ENCODE peak calls at places on chromosomes 5 and 9, in nine cellular contexts. One of them, this sample, is unnamed.

GRCh38 chr5:95936812-95937397 is 24.7 kb downstream of the ELL2 start:
- DNase-seq in GM03348: no peak
- DNase-seq in left colon: no peak
- DNase-seq in EL: no peak
- DNase-seq in neural progenitor cell: no peak
- DNase-seq in NCI-H1105 treated with DMSO at 0.1 percent for 48 hours: no peak
- DNase-seq in T-cell: no peak
- DNase-seq in stimulated activated CD4-positive, alpha-beta T cell treated with anti-CD3 and anti-CD28 coated beads, Interleukin-12 subunit alpha, Interleukin-12 subunit beta, amount 100 ng/mL, for 4 hours: no peak
- DNase-seq in GM12891: no peak
- DNase-seq in this sample: no peak

GRCh38 chr5:143118222-143118621 is 285.3 kb downstream of the NR3C1 start:
- DNase-seq in GM12891: no peak
- DNase-seq in T-cell: no peak
- DNase-seq in neural progenitor cell: no peak
- DNase-seq in stimulated activated CD4-positive, alpha-beta T cell treated with anti-CD3 and anti-CD28 coated beads, Interleukin-12 subunit alpha, Interleukin-12 subunit beta, amount 100 ng/mL, for 4 hours: no peak
- DNase-seq in GM03348: no peak
- DNase-seq in EL: no peak
- DNase-seq in NCI-H1105 treated with DMSO at 0.1 percent for 48 hours: no peak
- DNase-seq in left colon: no peak
- DNase-seq in this sample: no peak

GRCh38 chr5:149680810-149681221 is 49.3 kb upstream of the PPARGC1B start:
- DNase-seq in neural progenitor cell: no peak
- DNase-seq in GM03348: no peak
- DNase-seq in left colon: peak
- DNase-seq in stimulated activated CD4-positive, alpha-beta T cell treated with anti-CD3 and anti-CD28 coated beads, Interleukin-12 subunit alpha, Interleukin-12 subunit beta, amount 100 ng/mL, for 4 hours: no peak
- DNase-seq in EL: no peak
- DNase-seq in NCI-H1105 treated with DMSO at 0.1 percent for 48 hours: no peak
- DNase-seq in GM12891: peak
- DNase-seq in T-cell: no peak
- DNase-seq in this sample: no peak

GRCh38 chr9:135993840-135994776 is 32.9 kb upstream of the UBAC1 start:
- DNase-seq in NCI-H1105 treated with DMSO at 0.1 percent for 48 hours: no peak
- DNase-seq in neural progenitor cell: peak
- DNase-seq in left colon: no peak
- DNase-seq in EL: no peak
- DNase-seq in GM12891: no peak
- DNase-seq in stimulated activated CD4-positive, alpha-beta T cell treated with anti-CD3 and anti-CD28 coated beads, Interleukin-12 subunit alpha, Interleukin-12 subunit beta, amount 100 ng/mL, for 4 hours: no peak
- DNase-seq in T-cell: no peak
- DNase-seq in GM03348: no peak
- DNase-seq in this sample: no peak

GRCh38 chr5:68482199-68482598 is 266.6 kb downstream of the PIK3R1 start:
- DNase-seq in stimulated activated CD4-positive, alpha-beta T cell treated with anti-CD3 and anti-CD28 coated beads, Interleukin-12 subunit alpha, Interleukin-12 subunit beta, amount 100 ng/mL, for 4 hours: no peak
- DNase-seq in GM03348: no peak
- DNase-seq in neural progenitor cell: no peak
- DNase-seq in left colon: no peak
- DNase-seq in EL: no peak
- DNase-seq in GM12891: no peak
- DNase-seq in T-cell: no peak
- DNase-seq in NCI-H1105 treated with DMSO at 0.1 percent for 48 hours: no peak
- DNase-seq in this sample: no peak

GRCh38 chr5:178306430-178307225 is 74.0 kb upstream of the PHYKPL start:
- DNase-seq in neural progenitor cell: no peak
- DNase-seq in T-cell: no peak
- DNase-seq in NCI-H1105 treated with DMSO at 0.1 percent for 48 hours: no peak
- DNase-seq in left colon: peak
- DNase-seq in stimulated activated CD4-positive, alpha-beta T cell treated with anti-CD3 and anti-CD28 coated beads, Interleukin-12 subunit alpha, Interleukin-12 subunit beta, amount 100 ng/mL, for 4 hours: no peak
- DNase-seq in GM12891: no peak
- DNase-seq in EL: no peak
- DNase-seq in GM03348: no peak
- DNase-seq in this sample: no peak

GRCh38 chr9:37128051-37128450 is 7.7 kb downstream of the ZCCHC7 start:
- DNase-seq in T-cell: no peak
- DNase-seq in neural progenitor cell: no peak
- DNase-seq in GM12891: no peak
- DNase-seq in left colon: no peak
- DNase-seq in stimulated activated CD4-positive, alpha-beta T cell treated with anti-CD3 and anti-CD28 coated beads, Interleukin-12 subunit alpha, Interleukin-12 subunit beta, amount 100 ng/mL, for 4 hours: no peak
- DNase-seq in GM03348: no peak
- DNase-seq in NCI-H1105 treated with DMSO at 0.1 percent for 48 hours: no peak
- DNase-seq in EL: no peak
- DNase-seq in this sample: no peak

GRCh38 chr9:127283917-127284316 is 19.3 kb downstream of the GARNL3 start:
- DNase-seq in EL: peak
- DNase-seq in left colon: no peak
- DNase-seq in T-cell: peak
- DNase-seq in NCI-H1105 treated with DMSO at 0.1 percent for 48 hours: no peak
- DNase-seq in GM03348: peak
- DNase-seq in neural progenitor cell: peak
- DNase-seq in GM12891: no peak
- DNase-seq in stimulated activated CD4-positive, alpha-beta T cell treated with anti-CD3 and anti-CD28 coated beads, Interleukin-12 subunit alpha, Interleukin-12 subunit beta, amount 100 ng/mL, for 4 hours: peak
- DNase-seq in this sample: peak

GRCh38 chr9:27377811-27378345 is 80.9 kb upstream of the EQTN start:
- DNase-seq in GM12891: peak
- DNase-seq in stimulated activated CD4-positive, alpha-beta T cell treated with anti-CD3 and anti-CD28 coated beads, Interleukin-12 subunit alpha, Interleukin-12 subunit beta, amount 100 ng/mL, for 4 hours: no peak
- DNase-seq in T-cell: no peak
- DNase-seq in left colon: no peak
- DNase-seq in GM03348: no peak
- DNase-seq in NCI-H1105 treated with DMSO at 0.1 percent for 48 hours: no peak
- DNase-seq in EL: no peak
- DNase-seq in neural progenitor cell: no peak
- DNase-seq in this sample: no peak

GRCh38 chr9:116693233-116693731 is 6.2 kb downstream of the TRIM32 start:
- DNase-seq in stimulated activated CD4-positive, alpha-beta T cell treated with anti-CD3 and anti-CD28 coated beads, Interleukin-12 subunit alpha, Interleukin-12 subunit beta, amount 100 ng/mL, for 4 hours: no peak
- DNase-seq in T-cell: no peak
- DNase-seq in left colon: no peak
- DNase-seq in GM12891: no peak
- DNase-seq in neural progenitor cell: no peak
- DNase-seq in GM03348: no peak
- DNase-seq in NCI-H1105 treated with DMSO at 0.1 percent for 48 hours: no peak
- DNase-seq in EL: peak
- DNase-seq in this sample: no peak

GRCh38 chr5:28958581-28958980 is 1920.2 kb upstream of the CDH9 start:
- DNase-seq in NCI-H1105 treated with DMSO at 0.1 percent for 48 hours: no peak
- DNase-seq in stimulated activated CD4-positive, alpha-beta T cell treated with anti-CD3 and anti-CD28 coated beads, Interleukin-12 subunit alpha, Interleukin-12 subunit beta, amount 100 ng/mL, for 4 hours: no peak
- DNase-seq in GM03348: no peak
- DNase-seq in left colon: no peak
- DNase-seq in EL: no peak
- DNase-seq in neural progenitor cell: no peak
- DNase-seq in GM12891: no peak
- DNase-seq in T-cell: no peak
- DNase-seq in this sample: no peak

GRCh38 chr9:118992813-118993747 is 376.2 kb downstream of the BRINP1 start:
- DNase-seq in stimulated activated CD4-positive, alpha-beta T cell treated with anti-CD3 and anti-CD28 coated beads, Interleukin-12 subunit alpha, Interleukin-12 subunit beta, amount 100 ng/mL, for 4 hours: no peak
- DNase-seq in EL: no peak
- DNase-seq in T-cell: no peak
- DNase-seq in GM12891: no peak
- DNase-seq in neural progenitor cell: peak
- DNase-seq in NCI-H1105 treated with DMSO at 0.1 percent for 48 hours: no peak
- DNase-seq in GM03348: no peak
- DNase-seq in left colon: no peak
- DNase-seq in this sample: peak

GRCh38 chr5:72067682-72068470 is 39.4 kb upstream of the MAP1B start:
- DNase-seq in T-cell: no peak
- DNase-seq in GM12891: no peak
- DNase-seq in NCI-H1105 treated with DMSO at 0.1 percent for 48 hours: no peak
- DNase-seq in stimulated activated CD4-positive, alpha-beta T cell treated with anti-CD3 and anti-CD28 coated beads, Interleukin-12 subunit alpha, Interleukin-12 subunit beta, amount 100 ng/mL, for 4 hours: no peak
- DNase-seq in GM03348: peak
- DNase-seq in left colon: no peak
- DNase-seq in neural progenitor cell: no peak
- DNase-seq in EL: peak
- DNase-seq in this sample: no peak

GRCh38 chr9:134971196-134971595 is 53.5 kb upstream of the FCN1 start:
- DNase-seq in NCI-H1105 treated with DMSO at 0.1 percent for 48 hours: no peak
- DNase-seq in GM03348: no peak
- DNase-seq in neural progenitor cell: no peak
- DNase-seq in T-cell: no peak
- DNase-seq in left colon: no peak
- DNase-seq in stimulated activated CD4-positive, alpha-beta T cell treated with anti-CD3 and anti-CD28 coated beads, Interleukin-12 subunit alpha, Interleukin-12 subunit beta, amount 100 ng/mL, for 4 hours: no peak
- DNase-seq in EL: no peak
- DNase-seq in GM12891: no peak
- DNase-seq in this sample: no peak

This sample was measured in iPS-NIHi11.